ENCODE peak calls at places on chromosomes 4 and X, in nine cellular contexts. D, O, M, R, L, S, H, C and Q are unnamed samples.

GRCh38 chrX:123339201-123339905 is 155.3 kb downstream of the GRIA3 start:
- DNase-seq in D (peak), L (no peak), R (no peak), S (no peak), O (no peak), M (no peak), H (no peak), C (no peak), Q (no peak)

GRCh38 chr4:88758264-88758663 is 60.6 kb upstream of the NAP1L5 start:
- DNase-seq in D (peak), L (no peak), S (no peak), M (no peak), C (no peak), R (no peak), O (no peak), H (no peak), Q (no peak)

GRCh38 chr4:25560605-25561004 is 95.0 kb upstream of the SLC34A2 start:
- DNase-seq in S (no peak), L (no peak), D (no peak), C (no peak), M (no peak), O (no peak), H (no peak), R (no peak), Q (no peak)

GRCh38 chr4:16289872-16290554 is 63.7 kb upstream of the TAPT1 start:
- DNase-seq in O (no peak), M (peak), R (no peak), H (no peak), C (peak), S (no peak), D (peak), L (no peak), Q (no peak)

GRCh38 chr4:182314537-182314936 is 71.3 kb downstream of the TENM3 start:
- DNase-seq in C (no peak), S (no peak), R (no peak), L (no peak), M (no peak), H (no peak), D (no peak), O (no peak), Q (no peak)

GRCh38 chr4:86506591-86506990 is 87.5 kb upstream of the PTPN13 start:
- DNase-seq in H (no peak), S (no peak), M (no peak), C (no peak), D (peak), R (no peak), O (no peak), L (no peak), Q (no peak)

GRCh38 chr4:1417522-1418390 is 11.5 kb upstream of the NKX1-1 start:
- DNase-seq in O (no peak), D (no peak), C (no peak), L (no peak), H (no peak), S (no peak), R (no peak), M (no peak), Q (no peak)

GRCh38 chr4:111360906-111361305 is 738.0 kb upstream of the PITX2 start:
- DNase-seq in H (no peak), S (no peak), M (no peak), L (no peak), O (no peak), D (no peak), R (no peak), C (no peak), Q (no peak)

GRCh38 chrX:45400380-45400779 is 199.7 kb upstream of the DIPK2B start:
- DNase-seq in M (no peak), R (no peak), D (peak), H (no peak), C (no peak), S (no peak), L (no peak), O (no peak), Q (no peak)

GRCh38 chrX:107025538-107025937 is 25.5 kb upstream of the MORC4 start:
- DNase-seq in C (no peak), H (no peak), S (no peak), M (peak), R (no peak), O (no peak), L (no peak), D (peak), Q (no peak)

GRCh38 chr4:99790796-99791617 is 25.6 kb upstream of the DAPP1 start:
- DNase-seq in S (no peak), H (no peak), O (peak), M (no peak), D (peak), R (no peak), C (no peak), L (no peak), Q (no peak)

GRCh38 chrX:13330446-13330845 is 10.6 kb upstream of the ATXN3L start:
- DNase-seq in O (no peak), D (no peak), S (no peak), M (no peak), R (no peak), L (no peak), C (no peak), H (no peak), Q (no peak)

GRCh38 chr4:145937990-145938611 is 522 bp downstream of the ZNF827 start:
- DNase-seq in C (peak), D (peak), M (peak), O (no peak), S (no peak), H (no peak), R (peak), L (peak), Q (peak)

GRCh38 chr4:131052646-131053045 is 1956.7 kb downstream of the C4orf33 start:
- DNase-seq in C (no peak), M (no peak), D (peak), L (no peak), H (no peak), R (no peak), S (no peak), O (no peak), Q (no peak)

GRCh38 chr4:8703401-8703696 is 110.8 kb downstream of the CPZ start:
- DNase-seq in R (no peak), S (no peak), L (no peak), O (no peak), C (no peak), M (no peak), D (no peak), H (no peak), Q (no peak)

GRCh38 chr4:40502936-40503335 is 126.7 kb downstream of the RBM47 start:
- DNase-seq in R (no peak), D (no peak), M (no peak), S (no peak), H (no peak), C (no peak), O (no peak), L (no peak), Q (no peak)

GRCh38 chr4:27684501-27685077 is 823.9 kb downstream of the STIM2 start:
- DNase-seq in O (peak), M (peak), H (peak), D (peak), S (no peak), R (no peak), L (no peak), C (peak), Q (no peak)

GRCh38 chr4:119284876-119285611 is 36.9 kb downstream of the FABP2 start:
- DNase-seq in R (no peak), M (no peak), L (no peak), C (no peak), D (peak), S (no peak), H (no peak), O (no peak), Q (no peak)

GRCh38 chrX:18424482-18425198 is 768 bp upstream of the CDKL5 start:
- DNase-seq in D (peak), H (no peak), S (no peak), O (peak), L (peak), R (peak), C (peak), M (peak), Q (peak)

GRCh38 chr4:54439831-54440243 is 210.7 kb downstream of the PDGFRA start:
- DNase-seq in D (peak), H (no peak), O (peak), R (no peak), L (no peak), S (no peak), C (no peak), M (peak), Q (no peak)

GRCh38 chr4:150581611-150582010 is 340 bp upstream of the MAB21L2 start:
- DNase-seq in R (no peak), M (peak), S (no peak), H (no peak), C (peak), L (no peak), D (peak), O (no peak), Q (no peak)

GRCh38 chr4:87108142-87108546 is 112.3 kb downstream of the KLHL8 start:
- DNase-seq in H (no peak), D (peak), S (no peak), C (no peak), M (no peak), R (no peak), O (no peak), L (no peak), Q (no peak)

GRCh38 chrX:15310117-15310516 is 5.3 kb downstream of the ASB11 start:
- DNase-seq in O (peak), R (no peak), C (no peak), M (no peak), L (no peak), H (no peak), S (no peak), D (peak), Q (no peak)

GRCh38 chrX:40108084-40108958 is 10.6 kb upstream of the BCOR start:
- DNase-seq in R (no peak), L (no peak), O (no peak), S (no peak), H (peak), M (peak), D (peak), C (no peak), Q (no peak)

GRCh38 chr4:2408401-2408958 is 10.0 kb downstream of the ZFYVE28 start:
- DNase-seq in S (no peak), H (no peak), L (no peak), M (no peak), O (no peak), D (no peak), R (no peak), C (no peak), Q (no peak)

GRCh38 chr4:183634086-183634485 is 24.9 kb downstream of the RWDD4 start:
- DNase-seq in O (no peak), L (no peak), R (no peak), D (no peak), S (no peak), C (no peak), M (no peak), H (no peak), Q (no peak)